ENCODE peak calls at places on chromosome 4, in five cellular contexts. M, F, A, W and G are unnamed samples. For H3K27me3, the result is how much of the 10 kb centered on the place peaks cover.

GRCh38 chr4:48985976-48986653 is at the start of gene CWH43:
- DNase-seq in M (no peak), F (no peak), A (no peak), W (no peak), G (no peak)

GRCh38 chr4:168981460-168981859 is 28.6 kb downstream of the CBR4 start:
- DNase-seq in M (no peak), F (no peak), A (no peak), W (no peak), G (no peak)

GRCh38 chr4:876780-877179 is 50.9 kb upstream of the CPLX1 start:
- DNase-seq in M (no peak), F (no peak), A (no peak), W (no peak), G (no peak)

GRCh38 chr4:121462660-121463261 is 81.9 kb upstream of the QRFPR start:
- DNase-seq in M (peak), F (peak), A (peak), W (peak), G (peak)

GRCh38 chr4:163233321-163233720 is 66.6 kb upstream of the NAF1 start:
- DNase-seq in M (no peak), F (no peak), A (no peak), W (no peak), G (no peak)

GRCh38 chr4:121330180-121330665 is 50.6 kb downstream of the QRFPR start:
- DNase-seq in M (no peak), F (no peak), A (no peak), W (no peak), G (no peak)

GRCh38 chr4:128980816-128981326 is 112.5 kb downstream of the SCLT1 start:
- DNase-seq in M (no peak), F (no peak), A (no peak), W (no peak), G (no peak)

GRCh38 chr4:149634368-149634767 is 181.3 kb downstream of the IQCM start:
- DNase-seq in M (no peak), F (no peak), A (peak), W (no peak), G (no peak)

GRCh38 chr4:22129454-22130075 is 181.0 kb upstream of the KCNIP4 start:
- DNase-seq in M (no peak), F (no peak), A (peak), W (no peak), G (peak)

GRCh38 chr4:66575024-66575696 is 904.9 kb upstream of the EPHA5 start:
- DNase-seq in M (peak), F (peak), A (no peak), W (no peak), G (peak)

GRCh38 chr4:14632041-14632440 is 370.2 kb upstream of the CPEB2 start:
- DNase-seq in M (no peak), F (no peak), A (no peak), W (no peak), G (no peak)

GRCh38 chr4:151537726-151538125 is 128.8 kb downstream of the FHIP1A start:
- DNase-seq in M (no peak), F (no peak), A (no peak), W (no peak), G (no peak)

GRCh38 chr4:54085284-54085683 is 14.7 kb upstream of the GSX2 start:
- DNase-seq in M (no peak), F (no peak), A (no peak), W (no peak), G (peak)

GRCh38 chr4:164529058-164529457 is 224.9 kb upstream of the SMIM31 start:
- DNase-seq in M (no peak), F (no peak), A (no peak), W (no peak), G (no peak)

GRCh38 chr4:187090401-187090800 is 366.7 kb upstream of the FAT1 start:
- DNase-seq in M (no peak), F (no peak), A (no peak), W (no peak), G (peak)

GRCh38 chr4:186633844-186634243 is 78.5 kb upstream of the MTNR1A start:
- DNase-seq in M (no peak), F (no peak), A (no peak), W (no peak), G (no peak)

GRCh38 chr4:168124008-168124641 is 31.8 kb downstream of the ANXA10 start:
- DNase-seq in M (no peak), F (no peak), A (no peak), W (no peak), G (peak)

GRCh38 chr4:182917182-182918043 is at the start of gene DCTD:
- DNase-seq in M (peak), F (peak), A (peak), W (peak), G (peak)

GRCh38 chr4:74364649-74365491 is at the start of gene EREG:
- DNase-seq in M (no peak), F (peak), A (no peak), W (no peak), G (peak)

GRCh38 chr4:15521442-15522039 is 51.9 kb downstream of the CC2D2A start:
- DNase-seq in M (no peak), F (no peak), A (no peak), W (no peak), G (no peak)

GRCh38 chr4:152981842-152982241 is 45.7 kb downstream of the FHDC1 start:
- DNase-seq in M (no peak), F (no peak), A (no peak), W (no peak), G (no peak)

GRCh38 chr4:3868146-3868840 is 102.1 kb downstream of the ADRA2C start:
- DNase-seq in M (no peak), F (no peak), A (peak), W (no peak), G (peak)

GRCh38 chr4:165440415-165440882 is 61.6 kb downstream of the CPE start:
- DNase-seq in M (no peak), F (no peak), A (no peak), W (no peak), G (peak)

GRCh38 chr4:25861951-25862410 is 807 bp downstream of the SEL1L3 start:
- DNase-seq in M (peak), F (peak), A (peak), W (no peak), G (no peak)

GRCh38 chr4:22434895-22435294 is 81.0 kb downstream of the ADGRA3 start:
- DNase-seq in M (peak), F (peak), A (peak), W (no peak), G (peak)

GRCh38 chr4:188016754-188017153 is 21.2 kb downstream of the ZFP42 start:
- DNase-seq in M (no peak), F (no peak), A (no peak), W (no peak), G (no peak)

GRCh38 chr4:24646777-24647460 is 62.6 kb upstream of the DHX15 start:
- DNase-seq in M (no peak), F (no peak), A (no peak), W (no peak), G (no peak)
- H3K27me3 ChIP-seq in M (under half), F (under half), A (under half), W (under half), G (under half)

DNA sequence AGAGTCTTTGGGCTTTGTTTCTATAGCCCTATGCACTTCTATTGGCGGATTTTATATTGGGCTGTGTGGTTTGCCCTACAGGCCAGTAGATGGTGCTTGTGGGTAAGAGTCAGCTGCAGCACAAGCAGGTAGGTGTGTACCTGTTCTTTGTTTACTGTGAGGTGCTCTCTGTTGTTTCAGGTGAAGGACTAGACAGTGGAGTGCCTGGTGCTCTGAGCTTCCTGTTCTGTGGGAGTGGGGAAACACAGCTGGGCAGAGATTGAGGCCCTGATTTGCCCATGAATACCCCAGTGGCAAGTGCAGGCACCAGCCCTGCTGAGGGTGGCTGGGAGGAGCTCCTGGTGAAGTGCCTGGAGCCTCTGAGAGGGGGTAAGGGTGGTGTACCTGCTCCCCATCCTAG is 26.3 kb upstream of the UCP1 start:
- DNase-seq in M (peak), F (peak), A (peak), W (no peak), G (no peak)
- H3K27me3 ChIP-seq in M (under half), F (under half), A (under half), W (under half), G (under half)

GRCh38 chr4:6472008-6472386 is 417 bp downstream of the PPP2R2C start:
- DNase-seq in M (no peak), F (no peak), A (no peak), W (no peak), G (no peak)

GRCh38 chr4:6471303-6472007 is 959 bp downstream of the PPP2R2C start:
- DNase-seq in M (no peak), F (no peak), A (no peak), W (no peak), G (no peak)

GRCh38 chr4:6473264-6474052 is 1.0 kb upstream of the PPP2R2C start:
- DNase-seq in M (no peak), F (no peak), A (no peak), W (no peak), G (no peak)

GRCh38 chr4:6474053-6474568 is 1.7 kb upstream of the PPP2R2C start:
- DNase-seq in M (no peak), F (no peak), A (no peak), W (no peak), G (no peak)

GRCh38 chr4:6472387-6473263 is at the start of gene PPP2R2C:
- DNase-seq in M (no peak), F (no peak), A (no peak), W (no peak), G (no peak)
- H3K27me3 ChIP-seq in M (under half), F (under half), A (half or more), W (under half), G (under half)

GRCh38 chr4:38089961-38090360 is 129.8 kb downstream of the PTTG2 start:
- DNase-seq in M (no peak), F (no peak), A (no peak), W (no peak), G (no peak)
- H3K27me3 ChIP-seq in M (under half), F (under half), A (under half), W (under half), G (under half)